ENCODE peak calls at places on chromosomes 16 and 17, in ten cellular contexts. One of them, this sample, is unnamed. For H3K27me3, the result is how much of the 10 kb centered on the place peaks cover.

GRCh38 chr16:81598083-81598482 is 153.5 kb downstream of the CMIP start:
- DNase-seq in NT2/D1: no peak
- DNase-seq in HCT116: no peak
- DNase-seq in neural progenitor cell: no peak
- DNase-seq in CD8-positive, alpha-beta memory T cell: no peak
- DNase-seq in CD4-positive, CD25-positive, alpha-beta regulatory T cell: no peak
- DNase-seq in tibial artery: no peak
- DNase-seq in ovary: no peak
- DNase-seq in brain microvascular endothelial cell: no peak
- DNase-seq in heart left ventricle: no peak
- DNase-seq in this sample: no peak

GRCh38 chr17:68821860-68822693 is 133.1 kb downstream of the ABCA8 start:
- DNase-seq in NT2/D1: no peak
- DNase-seq in HCT116: peak
- DNase-seq in neural progenitor cell: no peak
- DNase-seq in CD8-positive, alpha-beta memory T cell: no peak
- DNase-seq in CD4-positive, CD25-positive, alpha-beta regulatory T cell: no peak
- DNase-seq in tibial artery: no peak
- DNase-seq in ovary: no peak
- DNase-seq in brain microvascular endothelial cell: peak
- DNase-seq in heart left ventricle: no peak
- DNase-seq in this sample: no peak

GRCh38 chr17:35144840-35145239 is 2.7 kb upstream of the NLE1 start:
- DNase-seq in NT2/D1: no peak
- DNase-seq in HCT116: no peak
- DNase-seq in neural progenitor cell: no peak
- DNase-seq in CD8-positive, alpha-beta memory T cell: no peak
- DNase-seq in CD4-positive, CD25-positive, alpha-beta regulatory T cell: no peak
- DNase-seq in tibial artery: no peak
- DNase-seq in ovary: no peak
- DNase-seq in brain microvascular endothelial cell: no peak
- DNase-seq in heart left ventricle: no peak
- DNase-seq in this sample: no peak

GRCh38 chr16:30110661-30111060 is 2.7 kb downstream of the GDPD3 start:
- DNase-seq in NT2/D1: peak
- DNase-seq in HCT116: no peak
- DNase-seq in neural progenitor cell: peak
- DNase-seq in CD8-positive, alpha-beta memory T cell: no peak
- DNase-seq in CD4-positive, CD25-positive, alpha-beta regulatory T cell: no peak
- DNase-seq in tibial artery: no peak
- DNase-seq in ovary: no peak
- DNase-seq in brain microvascular endothelial cell: no peak
- DNase-seq in heart left ventricle: no peak
- DNase-seq in this sample: no peak

GRCh38 chr17:62822080-62822904 is 14.2 kb upstream of the MARCHF10 start:
- DNase-seq in NT2/D1: no peak
- DNase-seq in HCT116: no peak
- DNase-seq in neural progenitor cell: no peak
- DNase-seq in CD8-positive, alpha-beta memory T cell: no peak
- DNase-seq in CD4-positive, CD25-positive, alpha-beta regulatory T cell: no peak
- DNase-seq in tibial artery: no peak
- DNase-seq in ovary: no peak
- DNase-seq in brain microvascular endothelial cell: peak
- DNase-seq in heart left ventricle: no peak
- DNase-seq in this sample: no peak

GRCh38 chr17:39450051-39450450 is 1.0 kb downstream of the MED1 start:
- DNase-seq in NT2/D1: no peak
- DNase-seq in HCT116: no peak
- DNase-seq in neural progenitor cell: no peak
- DNase-seq in CD8-positive, alpha-beta memory T cell: no peak
- DNase-seq in CD4-positive, CD25-positive, alpha-beta regulatory T cell: no peak
- DNase-seq in tibial artery: no peak
- DNase-seq in ovary: no peak
- DNase-seq in brain microvascular endothelial cell: no peak
- DNase-seq in heart left ventricle: no peak
- DNase-seq in this sample: no peak

GRCh38 chr16:30551781-30552180 is 6.4 kb downstream of the ZNF764 start:
- DNase-seq in NT2/D1: no peak
- DNase-seq in HCT116: no peak
- DNase-seq in neural progenitor cell: no peak
- DNase-seq in CD8-positive, alpha-beta memory T cell: peak
- DNase-seq in CD4-positive, CD25-positive, alpha-beta regulatory T cell: peak
- DNase-seq in tibial artery: no peak
- DNase-seq in ovary: no peak
- DNase-seq in brain microvascular endothelial cell: no peak
- DNase-seq in heart left ventricle: no peak
- DNase-seq in this sample: no peak

GRCh38 chr16:1383556-1383955 is 30.9 kb downstream of the UNKL start:
- DNase-seq in NT2/D1: no peak
- DNase-seq in HCT116: no peak
- DNase-seq in neural progenitor cell: no peak
- DNase-seq in CD8-positive, alpha-beta memory T cell: no peak
- DNase-seq in CD4-positive, CD25-positive, alpha-beta regulatory T cell: no peak
- DNase-seq in tibial artery: no peak
- DNase-seq in ovary: no peak
- DNase-seq in brain microvascular endothelial cell: no peak
- DNase-seq in heart left ventricle: no peak
- DNase-seq in this sample: no peak

GRCh38 chr17:57593739-57594462 is 151.2 kb downstream of the CCDC182 start:
- DNase-seq in NT2/D1: no peak
- DNase-seq in HCT116: no peak
- DNase-seq in neural progenitor cell: no peak
- DNase-seq in CD8-positive, alpha-beta memory T cell: no peak
- DNase-seq in CD4-positive, CD25-positive, alpha-beta regulatory T cell: no peak
- DNase-seq in tibial artery: no peak
- DNase-seq in ovary: no peak
- DNase-seq in brain microvascular endothelial cell: no peak
- DNase-seq in heart left ventricle: no peak
- DNase-seq in this sample: no peak

GRCh38 chr17:81923302-81924260 is 4.0 kb downstream of the MAFG start:
- DNase-seq in NT2/D1: no peak
- DNase-seq in HCT116: peak
- DNase-seq in neural progenitor cell: peak
- DNase-seq in CD8-positive, alpha-beta memory T cell: no peak
- DNase-seq in CD4-positive, CD25-positive, alpha-beta regulatory T cell: no peak
- DNase-seq in tibial artery: peak
- DNase-seq in ovary: peak
- DNase-seq in brain microvascular endothelial cell: peak
- DNase-seq in heart left ventricle: peak
- DNase-seq in this sample: no peak

GRCh38 chr16:51150159-51150893 is 744 bp downstream of the SALL1 start:
- DNase-seq in NT2/D1: no peak
- DNase-seq in HCT116: no peak
- DNase-seq in neural progenitor cell: peak
- DNase-seq in CD8-positive, alpha-beta memory T cell: no peak
- DNase-seq in CD4-positive, CD25-positive, alpha-beta regulatory T cell: no peak
- DNase-seq in tibial artery: no peak
- DNase-seq in ovary: no peak
- DNase-seq in brain microvascular endothelial cell: no peak
- DNase-seq in heart left ventricle: no peak
- DNase-seq in this sample: no peak

GRCh38 chr16:86766700-86767099 is 188.4 kb downstream of the FOXL1 start:
- DNase-seq in NT2/D1: no peak
- DNase-seq in HCT116: no peak
- DNase-seq in neural progenitor cell: no peak
- DNase-seq in CD8-positive, alpha-beta memory T cell: no peak
- DNase-seq in CD4-positive, CD25-positive, alpha-beta regulatory T cell: no peak
- DNase-seq in tibial artery: no peak
- DNase-seq in ovary: no peak
- DNase-seq in brain microvascular endothelial cell: no peak
- DNase-seq in heart left ventricle: no peak
- DNase-seq in this sample: no peak

GRCh38 chr16:13660807-13661206 is 259.1 kb upstream of the ERCC4 start:
- DNase-seq in NT2/D1: no peak
- DNase-seq in HCT116: no peak
- DNase-seq in neural progenitor cell: no peak
- DNase-seq in CD8-positive, alpha-beta memory T cell: no peak
- DNase-seq in CD4-positive, CD25-positive, alpha-beta regulatory T cell: no peak
- DNase-seq in tibial artery: no peak
- DNase-seq in ovary: no peak
- DNase-seq in brain microvascular endothelial cell: no peak
- DNase-seq in heart left ventricle: no peak
- DNase-seq in this sample: no peak

GRCh38 chr16:14139872-14140271 is 68.8 kb downstream of the MRTFB start:
- DNase-seq in NT2/D1: no peak
- DNase-seq in HCT116: no peak
- DNase-seq in neural progenitor cell: no peak
- DNase-seq in CD8-positive, alpha-beta memory T cell: no peak
- DNase-seq in CD4-positive, CD25-positive, alpha-beta regulatory T cell: no peak
- DNase-seq in tibial artery: no peak
- DNase-seq in ovary: no peak
- DNase-seq in brain microvascular endothelial cell: no peak
- DNase-seq in heart left ventricle: no peak
- DNase-seq in this sample: no peak

DNA sequence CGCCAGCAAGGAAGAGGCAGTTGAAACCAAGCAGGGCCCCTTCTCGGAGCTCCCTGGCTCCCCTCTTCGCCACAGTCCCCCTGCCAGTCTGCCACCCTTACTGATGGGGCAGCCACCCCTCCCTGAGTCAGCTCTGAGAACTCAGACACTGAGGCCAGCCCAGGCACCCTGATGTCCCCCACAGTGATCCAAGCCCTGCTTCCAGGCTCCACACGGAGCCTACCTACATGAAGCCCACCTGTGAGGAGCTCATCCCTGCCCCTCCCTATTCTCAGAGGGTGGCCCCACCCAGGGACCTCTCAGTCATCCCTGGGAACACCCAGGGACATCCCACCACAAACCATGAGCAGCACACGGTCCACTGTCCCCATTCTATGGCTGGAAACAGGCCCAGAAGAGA is 8.9 kb downstream of the CNGB1 start:
- DNase-seq in NT2/D1: no peak
- DNase-seq in HCT116: no peak
- DNase-seq in neural progenitor cell: no peak
- DNase-seq in CD8-positive, alpha-beta memory T cell: no peak
- DNase-seq in CD4-positive, CD25-positive, alpha-beta regulatory T cell: no peak
- DNase-seq in tibial artery: no peak
- DNase-seq in ovary: no peak
- DNase-seq in brain microvascular endothelial cell: no peak
- DNase-seq in heart left ventricle: no peak
- DNase-seq in this sample: no peak
- H3K27me3 ChIP-seq in NT2/D1: under half
- H3K27me3 ChIP-seq in HCT116: under half
- H3K27me3 ChIP-seq in neural progenitor cell: under half
- H3K27me3 ChIP-seq in CD8-positive, alpha-beta memory T cell: under half
- H3K27me3 ChIP-seq in CD4-positive, CD25-positive, alpha-beta regulatory T cell: under half
- H3K27me3 ChIP-seq in tibial artery: under half
- H3K27me3 ChIP-seq in ovary: under half
- H3K27me3 ChIP-seq in brain microvascular endothelial cell: under half
- H3K27me3 ChIP-seq in heart left ventricle: under half
- H3K27me3 ChIP-seq in this sample: under half

DNA sequence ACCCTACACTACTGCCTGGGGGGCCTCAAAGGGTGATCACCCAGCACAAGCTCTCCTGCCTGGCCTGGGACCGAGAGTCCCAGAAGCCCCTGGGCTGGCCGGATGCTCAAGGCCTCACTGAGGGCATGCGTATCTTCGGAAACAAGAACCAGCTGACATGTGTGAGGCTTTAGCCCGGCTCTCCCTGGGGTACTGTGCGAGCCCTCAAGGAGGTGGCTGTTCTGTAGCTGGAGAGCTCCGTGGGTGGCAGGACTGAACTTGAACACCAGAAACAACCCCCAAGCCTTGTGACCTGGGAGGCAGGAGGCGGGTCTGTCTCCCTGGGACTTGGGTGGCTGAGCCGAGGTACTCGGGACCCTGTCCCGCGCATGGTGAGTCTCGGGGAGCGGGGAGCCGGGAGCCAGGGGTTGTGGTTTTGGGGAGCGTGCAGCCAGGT is 7.0 kb downstream of the DPEP1 start:
- DNase-seq in NT2/D1: no peak
- DNase-seq in HCT116: no peak
- DNase-seq in neural progenitor cell: no peak
- DNase-seq in CD8-positive, alpha-beta memory T cell: no peak
- DNase-seq in CD4-positive, CD25-positive, alpha-beta regulatory T cell: no peak
- DNase-seq in tibial artery: no peak
- DNase-seq in ovary: no peak
- DNase-seq in brain microvascular endothelial cell: no peak
- DNase-seq in heart left ventricle: no peak
- DNase-seq in this sample: no peak
- H3K27me3 ChIP-seq in NT2/D1: under half
- H3K27me3 ChIP-seq in HCT116: under half
- H3K27me3 ChIP-seq in neural progenitor cell: under half
- H3K27me3 ChIP-seq in CD8-positive, alpha-beta memory T cell: under half
- H3K27me3 ChIP-seq in CD4-positive, CD25-positive, alpha-beta regulatory T cell: under half
- H3K27me3 ChIP-seq in tibial artery: under half
- H3K27me3 ChIP-seq in ovary: under half
- H3K27me3 ChIP-seq in brain microvascular endothelial cell: under half
- H3K27me3 ChIP-seq in heart left ventricle: under half
- H3K27me3 ChIP-seq in this sample: under half

GRCh38 chr17:14300628-14301278 is at the start of gene HS3ST3B1:
- DNase-seq in NT2/D1: peak
- DNase-seq in HCT116: peak
- DNase-seq in neural progenitor cell: peak
- DNase-seq in CD8-positive, alpha-beta memory T cell: peak
- DNase-seq in CD4-positive, CD25-positive, alpha-beta regulatory T cell: peak
- DNase-seq in tibial artery: peak
- DNase-seq in ovary: peak
- DNase-seq in brain microvascular endothelial cell: peak
- DNase-seq in heart left ventricle: peak
- DNase-seq in this sample: peak
- H3K27me3 ChIP-seq in NT2/D1: half or more
- H3K27me3 ChIP-seq in HCT116: under half
- H3K27me3 ChIP-seq in neural progenitor cell: half or more
- H3K27me3 ChIP-seq in CD8-positive, alpha-beta memory T cell: under half
- H3K27me3 ChIP-seq in CD4-positive, CD25-positive, alpha-beta regulatory T cell: under half
- H3K27me3 ChIP-seq in tibial artery: under half
- H3K27me3 ChIP-seq in ovary: under half
- H3K27me3 ChIP-seq in brain microvascular endothelial cell: under half
- H3K27me3 ChIP-seq in heart left ventricle: half or more
- H3K27me3 ChIP-seq in this sample: under half

GRCh38 chr17:38329808-38330730 is 13.7 kb downstream of the GPR179 start:
- DNase-seq in NT2/D1: no peak
- DNase-seq in HCT116: no peak
- DNase-seq in neural progenitor cell: no peak
- DNase-seq in CD8-positive, alpha-beta memory T cell: no peak
- DNase-seq in CD4-positive, CD25-positive, alpha-beta regulatory T cell: no peak
- DNase-seq in tibial artery: no peak
- DNase-seq in ovary: no peak
- DNase-seq in brain microvascular endothelial cell: no peak
- DNase-seq in heart left ventricle: no peak
- DNase-seq in this sample: no peak

GRCh38 chr17:38334480-38335364 is 9.0 kb downstream of the GPR179 start:
- DNase-seq in NT2/D1: no peak
- DNase-seq in HCT116: no peak
- DNase-seq in neural progenitor cell: no peak
- DNase-seq in CD8-positive, alpha-beta memory T cell: no peak
- DNase-seq in CD4-positive, CD25-positive, alpha-beta regulatory T cell: no peak
- DNase-seq in tibial artery: no peak
- DNase-seq in ovary: no peak
- DNase-seq in brain microvascular endothelial cell: no peak
- DNase-seq in heart left ventricle: no peak
- DNase-seq in this sample: no peak

GRCh38 chr17:38330941-38331411 is 12.8 kb downstream of the GPR179 start:
- DNase-seq in NT2/D1: no peak
- DNase-seq in HCT116: no peak
- DNase-seq in neural progenitor cell: no peak
- DNase-seq in CD8-positive, alpha-beta memory T cell: no peak
- DNase-seq in CD4-positive, CD25-positive, alpha-beta regulatory T cell: no peak
- DNase-seq in tibial artery: no peak
- DNase-seq in ovary: no peak
- DNase-seq in brain microvascular endothelial cell: no peak
- DNase-seq in heart left ventricle: no peak
- DNase-seq in this sample: no peak

GRCh38 chr17:38333635-38334295 is 10.0 kb downstream of the GPR179 start:
- DNase-seq in NT2/D1: no peak
- DNase-seq in HCT116: no peak
- DNase-seq in neural progenitor cell: peak
- DNase-seq in CD8-positive, alpha-beta memory T cell: peak
- DNase-seq in CD4-positive, CD25-positive, alpha-beta regulatory T cell: peak
- DNase-seq in tibial artery: no peak
- DNase-seq in ovary: no peak
- DNase-seq in brain microvascular endothelial cell: no peak
- DNase-seq in heart left ventricle: no peak
- DNase-seq in this sample: no peak

GRCh38 chr17:38332735-38333134 is 11.0 kb downstream of the GPR179 start:
- DNase-seq in NT2/D1: no peak
- DNase-seq in HCT116: no peak
- DNase-seq in neural progenitor cell: no peak
- DNase-seq in CD8-positive, alpha-beta memory T cell: no peak
- DNase-seq in CD4-positive, CD25-positive, alpha-beta regulatory T cell: no peak
- DNase-seq in tibial artery: no peak
- DNase-seq in ovary: no peak
- DNase-seq in brain microvascular endothelial cell: no peak
- DNase-seq in heart left ventricle: no peak
- DNase-seq in this sample: no peak
- H3K27me3 ChIP-seq in NT2/D1: under half
- H3K27me3 ChIP-seq in HCT116: under half
- H3K27me3 ChIP-seq in neural progenitor cell: under half
- H3K27me3 ChIP-seq in CD8-positive, alpha-beta memory T cell: under half
- H3K27me3 ChIP-seq in CD4-positive, CD25-positive, alpha-beta regulatory T cell: under half
- H3K27me3 ChIP-seq in tibial artery: under half
- H3K27me3 ChIP-seq in ovary: under half
- H3K27me3 ChIP-seq in brain microvascular endothelial cell: under half
- H3K27me3 ChIP-seq in heart left ventricle: under half
- H3K27me3 ChIP-seq in this sample: under half

This sample was measured in prostate gland.